ENCODE peak calls at places on chromosomes 3 and 15, in nine cellular contexts. C is psoas muscle; P is iris pigment epithelial cell; X is NCI-H774; Z is GM23248; E is activated effector memory CD4-positive, alpha-beta T cell treated with Interleukin-2 at 50 U/mL for 16 hours; H is NCI-H1092; J is dorsolateral prefrontal cortex; V is aorta. W is an unnamed sample.
A peak's percentile ranks its signal among the peaks of the same experiment; 100 is the strongest.

GRCh38 chr3:121552379-121552778 is 6.6 kb upstream of the POLQ start:
- DNase-seq in C (no peak), V (no peak), J (no peak), X (no peak), P (no peak), H (no peak), E (no peak), Z (peak; percentile 7), W (peak; percentile 35)

GRCh38 chr3:67540198-67540894 is 114.1 kb downstream of the SUCLG2 start:
- DNase-seq in V (no peak), J (no peak), E (no peak), C (no peak), H (no peak), Z (no peak), X (no peak), P (no peak), W (no peak)

GRCh38 chr15:82680200-82681102 is 29.2 kb downstream of the AP3B2 start:
- DNase-seq in V (no peak), X (peak; percentile 88), H (peak; percentile 25), J (no peak), P (no peak), C (peak; percentile 34), E (peak; percentile 77), Z (no peak), W (peak; percentile 64)

GRCh38 chr3:60765788-60766187 is 485.5 kb downstream of the FHIT start:
- DNase-seq in X (no peak), E (no peak), V (no peak), C (no peak), H (no peak), P (no peak), J (no peak), Z (no peak), W (no peak)

GRCh38 chr3:11136116-11136515 is 18.2 kb upstream of the HRH1 start:
- DNase-seq in C (no peak), H (no peak), J (no peak), V (no peak), P (peak; percentile 37), Z (peak; percentile 46), X (no peak), E (no peak), W (no peak)

GRCh38 chr3:163601426-163601825 is 1476.9 kb downstream of the SI start:
- DNase-seq in E (no peak), Z (no peak), P (no peak), V (no peak), H (no peak), X (no peak), J (no peak), C (no peak), W (no peak)

GRCh38 chr3:18499256-18499655 is 74.1 kb upstream of the SATB1 start:
- DNase-seq in Z (no peak), V (no peak), X (no peak), J (no peak), P (no peak), H (no peak), E (no peak), C (no peak), W (no peak)

GRCh38 chr3:63390831-63391230 is 112.7 kb downstream of the SYNPR start:
- DNase-seq in C (no peak), J (no peak), H (no peak), Z (no peak), X (no peak), V (no peak), E (no peak), P (no peak), W (no peak)

GRCh38 chr15:64152507-64153387 is 1.2 kb downstream of the SNX22 start:
- DNase-seq in V (no peak), P (no peak), C (no peak), Z (no peak), X (no peak), H (no peak), E (no peak), J (no peak), W (peak; percentile 86)

GRCh38 chr3:104992618-104993017 is 374.1 kb upstream of the ALCAM start:
- DNase-seq in V (no peak), J (no peak), E (no peak), Z (no peak), X (no peak), C (no peak), H (no peak), P (no peak), W (no peak)

GRCh38 chr3:17155951-17156350 is 271.2 kb downstream of the PLCL2 start:
- DNase-seq in E (no peak), J (no peak), Z (no peak), C (no peak), X (no peak), P (no peak), H (no peak), V (no peak), W (no peak)

GRCh38 chr3:133474251-133474801 is 74.5 kb downstream of the BFSP2 start:
- DNase-seq in X (no peak), J (no peak), C (peak; percentile 57), H (no peak), E (no peak), P (peak; percentile 54), V (no peak), Z (peak; percentile 51), W (no peak)

W was measured in osteoblast.